ENCODE peak calls at places on chromosomes 2 and 18, in four cellular contexts. H, W, M and K are unnamed samples.

GRCh38 chr18:63000839-63001238 is 285.5 kb downstream of the PHLPP1 start:
- DNase-seq in H (no peak), M (no peak), W (no peak), K (no peak)

GRCh38 chr2:202014328-202015034 is 19.2 kb upstream of the FZD7 start:
- DNase-seq in H (no peak), M (no peak), W (no peak), K (no peak)

GRCh38 chr2:237752761-237753165 is 45.8 kb upstream of the RBM44 start:
- DNase-seq in H (no peak), M (no peak), W (no peak), K (no peak)

GRCh38 chr2:110741491-110741980 is 9.2 kb downstream of the ACOXL start:
- DNase-seq in M (no peak), H (no peak), W (no peak), K (no peak)

GRCh38 chr2:23967846-23968245 is 27.6 kb downstream of the UBXN2A start:
- DNase-seq in H (no peak), W (no peak), M (no peak), K (no peak)

GRCh38 chr2:110101911-110102774 is 13.5 kb downstream of the MALL start:
- DNase-seq in H (no peak), M (no peak), W (no peak), K (no peak)

GRCh38 chr2:38528008-38528442 is 74.7 kb downstream of the HNRNPLL start:
- DNase-seq in W (no peak), H (no peak), M (no peak), K (no peak)

GRCh38 chr18:36960038-36960437 is 131.1 kb downstream of the KIAA1328 start:
- DNase-seq in M (no peak), W (no peak), H (no peak), K (no peak)

GRCh38 chr2:212638694-212639093 is 100.1 kb upstream of the ERBB4 start:
- DNase-seq in W (no peak), H (no peak), M (no peak), K (no peak)

GRCh38 chr2:75098856-75099255 is 100.5 kb downstream of the TACR1 start:
- DNase-seq in W (peak), H (no peak), M (no peak), K (no peak)

GRCh38 chr2:120231564-120231973 is 8.4 kb upstream of the TMEM185B start:
- DNase-seq in H (peak), W (no peak), M (no peak), K (no peak)

GRCh38 chr2:6986251-6986893 is 69.2 kb downstream of the RNF144A start:
- DNase-seq in H (no peak), W (no peak), M (no peak), K (no peak)

GRCh38 chr18:47287911-47288635 is 36.6 kb upstream of the SKOR2 start:
- DNase-seq in H (no peak), M (no peak), W (no peak), K (no peak)

GRCh38 chr2:38454081-38454480 is 77.0 kb upstream of the ATL2 start:
- DNase-seq in W (no peak), M (no peak), H (no peak), K (no peak)

GRCh38 chr2:226715347-226715990 is 84.2 kb downstream of the IRS1 start:
- DNase-seq in W (no peak), H (no peak), M (no peak), K (no peak)

GRCh38 chr2:172098287-172098649 is 4.4 kb downstream of the DLX2 start:
- DNase-seq in W (no peak), M (no peak), H (no peak), K (no peak)

GRCh38 chr18:74356959-74357358 is 41.3 kb downstream of the C18orf63 start:
- DNase-seq in M (no peak), W (no peak), H (no peak), K (no peak)

GRCh38 chr18:36539674-36540073 is 242.2 kb downstream of the FHOD3 start:
- DNase-seq in W (no peak), H (no peak), M (no peak), K (no peak)

GRCh38 chr18:39870586-39870985 is 2084.4 kb upstream of the PIK3C3 start:
- DNase-seq in M (no peak), W (no peak), H (no peak), K (no peak)

GRCh38 chr18:31450409-31450808 is 2.9 kb downstream of the DSG3 start:
- DNase-seq in H (no peak), W (no peak), M (no peak), K (no peak)

GRCh38 chr2:176565641-176566323 is 296.5 kb downstream of the MTX2 start:
- DNase-seq in H (no peak), M (no peak), W (no peak), K (no peak)

GRCh38 chr2:67221266-67221665 is 175.9 kb upstream of the ETAA1 start:
- DNase-seq in H (no peak), M (no peak), W (peak), K (no peak)

GRCh38 chr2:111049792-111050640 is 70.7 kb upstream of the BCL2L11 start:
- DNase-seq in M (no peak), W (no peak), H (no peak), K (no peak)

GRCh38 chr2:240355001-240355891 is 80.2 kb upstream of the GPC1 start:
- DNase-seq in W (no peak), H (peak), M (no peak), K (no peak)